ENCODE peak calls at places on chromosomes 2 and 18, in nine cellular contexts. One of them, this sample, is unnamed.

GRCh38 chr2:60116167-60116870 is 437.1 kb downstream of the BCL11A start:
- DNase-seq in nephron progenitor cell: no peak
- DNase-seq in GM13976: no peak
- DNase-seq in esophagus squamous epithelium: no peak
- DNase-seq in B cell: no peak
- DNase-seq in AG09319: no peak
- DNase-seq in pancreas: no peak
- DNase-seq in cardiac fibroblast: no peak
- DNase-seq in GM20000: no peak
- DNase-seq in this sample: no peak

GRCh38 chr2:28062867-28063266 is 172.3 kb downstream of the BABAM2 start:
- DNase-seq in nephron progenitor cell: no peak
- DNase-seq in GM13976: no peak
- DNase-seq in esophagus squamous epithelium: no peak
- DNase-seq in B cell: no peak
- DNase-seq in AG09319: no peak
- DNase-seq in pancreas: no peak
- DNase-seq in cardiac fibroblast: no peak
- DNase-seq in GM20000: no peak
- DNase-seq in this sample: no peak

GRCh38 chr2:207133862-207134519 is 31.8 kb downstream of the KLF7 start:
- DNase-seq in nephron progenitor cell: no peak
- DNase-seq in GM13976: no peak
- DNase-seq in esophagus squamous epithelium: no peak
- DNase-seq in B cell: no peak
- DNase-seq in AG09319: no peak
- DNase-seq in pancreas: peak; percentile 39
- DNase-seq in cardiac fibroblast: peak; percentile 99
- DNase-seq in GM20000: no peak
- DNase-seq in this sample: no peak

GRCh38 chr2:111135910-111136297 is 15.2 kb downstream of the BCL2L11 start:
- DNase-seq in nephron progenitor cell: no peak
- DNase-seq in GM13976: no peak
- DNase-seq in esophagus squamous epithelium: no peak
- DNase-seq in B cell: no peak
- DNase-seq in AG09319: no peak
- DNase-seq in pancreas: no peak
- DNase-seq in cardiac fibroblast: peak; percentile 45
- DNase-seq in GM20000: peak; percentile 13
- DNase-seq in this sample: no peak

GRCh38 chr2:88172882-88173281 is 2.7 kb downstream of the THNSL2 start:
- DNase-seq in nephron progenitor cell: no peak
- DNase-seq in GM13976: no peak
- DNase-seq in esophagus squamous epithelium: no peak
- DNase-seq in B cell: no peak
- DNase-seq in AG09319: no peak
- DNase-seq in pancreas: no peak
- DNase-seq in cardiac fibroblast: no peak
- DNase-seq in GM20000: no peak
- DNase-seq in this sample: no peak

GRCh38 chr2:14827226-14828023 is 194.9 kb downstream of the LRATD1 start:
- DNase-seq in nephron progenitor cell: no peak
- DNase-seq in GM13976: no peak
- DNase-seq in esophagus squamous epithelium: no peak
- DNase-seq in B cell: no peak
- DNase-seq in AG09319: no peak
- DNase-seq in pancreas: no peak
- DNase-seq in cardiac fibroblast: no peak
- DNase-seq in GM20000: no peak
- DNase-seq in this sample: no peak

GRCh38 chr2:182318466-182319309 is 108.1 kb downstream of the PDE1A start:
- DNase-seq in nephron progenitor cell: no peak
- DNase-seq in GM13976: no peak
- DNase-seq in esophagus squamous epithelium: no peak
- DNase-seq in B cell: no peak
- DNase-seq in AG09319: no peak
- DNase-seq in pancreas: no peak
- DNase-seq in cardiac fibroblast: peak; percentile 42
- DNase-seq in GM20000: no peak
- DNase-seq in this sample: no peak

GRCh38 chr18:24540896-24541295 is 80.5 kb downstream of the HRH4 start:
- DNase-seq in nephron progenitor cell: no peak
- DNase-seq in GM13976: no peak
- DNase-seq in esophagus squamous epithelium: no peak
- DNase-seq in B cell: no peak
- DNase-seq in AG09319: no peak
- DNase-seq in pancreas: no peak
- DNase-seq in cardiac fibroblast: no peak
- DNase-seq in GM20000: no peak
- DNase-seq in this sample: no peak

GRCh38 chr2:184599875-184600227 is 1.5 kb downstream of the ZNF804A start:
- DNase-seq in nephron progenitor cell: no peak
- DNase-seq in GM13976: no peak
- DNase-seq in esophagus squamous epithelium: no peak
- DNase-seq in B cell: no peak
- DNase-seq in AG09319: no peak
- DNase-seq in pancreas: no peak
- DNase-seq in cardiac fibroblast: no peak
- DNase-seq in GM20000: no peak
- DNase-seq in this sample: no peak

GRCh38 chr2:165055081-165055879 is 100.0 kb upstream of the SLC38A11 start:
- DNase-seq in nephron progenitor cell: no peak
- DNase-seq in GM13976: no peak
- DNase-seq in esophagus squamous epithelium: no peak
- DNase-seq in B cell: no peak
- DNase-seq in AG09319: no peak
- DNase-seq in pancreas: no peak
- DNase-seq in cardiac fibroblast: peak; percentile 7
- DNase-seq in GM20000: no peak
- DNase-seq in this sample: no peak

GRCh38 chr18:50282521-50283335 is 1.4 kb upstream of the MBD1 start:
- DNase-seq in nephron progenitor cell: no peak
- DNase-seq in GM13976: no peak
- DNase-seq in esophagus squamous epithelium: no peak
- DNase-seq in B cell: no peak
- DNase-seq in AG09319: no peak
- DNase-seq in pancreas: no peak
- DNase-seq in cardiac fibroblast: no peak
- DNase-seq in GM20000: no peak
- DNase-seq in this sample: no peak

GRCh38 chr18:50281972-50282520 is 723 bp upstream of the MBD1 start:
- DNase-seq in nephron progenitor cell: no peak
- DNase-seq in GM13976: no peak
- DNase-seq in esophagus squamous epithelium: no peak
- DNase-seq in B cell: no peak
- DNase-seq in AG09319: no peak
- DNase-seq in pancreas: no peak
- DNase-seq in cardiac fibroblast: no peak
- DNase-seq in GM20000: no peak
- DNase-seq in this sample: no peak

GRCh38 chr18:50280707-50281294 is 522 bp downstream of the MBD1 start:
- DNase-seq in nephron progenitor cell: no peak
- DNase-seq in GM13976: no peak
- DNase-seq in esophagus squamous epithelium: no peak
- DNase-seq in B cell: no peak
- DNase-seq in AG09319: no peak
- DNase-seq in pancreas: no peak
- DNase-seq in cardiac fibroblast: no peak
- DNase-seq in GM20000: no peak
- DNase-seq in this sample: no peak

GRCh38 chr18:50279752-50280151 is 1.6 kb downstream of the MBD1 start:
- DNase-seq in nephron progenitor cell: no peak
- DNase-seq in GM13976: no peak
- DNase-seq in esophagus squamous epithelium: no peak
- DNase-seq in B cell: no peak
- DNase-seq in AG09319: no peak
- DNase-seq in pancreas: no peak
- DNase-seq in cardiac fibroblast: no peak
- DNase-seq in GM20000: no peak
- DNase-seq in this sample: no peak

DNA sequence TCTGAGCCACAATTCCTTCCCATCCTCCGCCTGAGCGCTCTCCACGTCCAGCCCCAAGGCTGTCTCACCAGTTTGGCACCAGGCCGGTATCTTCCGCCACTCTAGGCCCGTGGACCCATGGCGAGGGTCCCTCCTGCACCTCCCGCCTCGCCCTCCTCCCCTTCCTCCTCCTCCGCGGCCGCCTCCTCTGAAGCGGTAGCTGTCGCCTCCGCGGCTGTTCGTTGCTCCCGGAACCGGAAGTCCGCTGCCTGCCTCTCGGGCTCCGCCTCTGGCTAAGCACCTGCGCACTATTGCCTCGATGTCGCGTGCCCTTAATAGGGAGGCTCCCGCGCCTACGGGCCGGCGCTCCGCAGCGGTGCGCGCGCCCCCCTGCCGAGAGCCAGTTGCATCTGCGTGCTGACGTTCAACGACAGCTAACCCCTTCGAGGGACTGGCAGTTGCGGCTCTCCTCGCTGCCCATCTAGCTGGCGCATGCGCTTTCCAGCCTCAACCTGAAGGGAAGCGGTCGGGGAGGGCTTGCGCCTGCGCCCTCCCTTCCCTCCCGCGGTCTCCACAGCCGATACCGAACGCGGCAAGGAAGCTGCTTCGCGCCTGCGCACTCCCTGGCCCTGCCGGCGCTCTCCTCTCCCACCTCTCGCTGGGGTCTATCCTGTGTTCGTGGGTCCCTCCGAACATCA is at the start of gene MBD1:
- DNase-seq in nephron progenitor cell: peak; percentile 95
- DNase-seq in GM13976: peak; percentile 98
- DNase-seq in esophagus squamous epithelium: peak; percentile 98
- DNase-seq in B cell: peak; percentile 97
- DNase-seq in AG09319: peak; percentile 97
- DNase-seq in pancreas: peak; percentile 98
- DNase-seq in cardiac fibroblast: peak; percentile 99
- DNase-seq in GM20000: peak; percentile 97
- DNase-seq in this sample: peak; percentile 96
- TF ChIP-seq CTCF in nephron progenitor cell: no peak
- TF ChIP-seq CTCF in GM13976: no peak
- TF ChIP-seq CTCF in esophagus squamous epithelium: peak; percentile 35
- TF ChIP-seq CTCF in B cell: no peak
- TF ChIP-seq CTCF in AG09319: peak; percentile 6
- TF ChIP-seq CTCF in pancreas: peak; percentile 9
- TF ChIP-seq CTCF in cardiac fibroblast: peak; percentile 10
- TF ChIP-seq CTCF in GM20000: no peak
- TF ChIP-seq CTCF in this sample: no peak

GRCh38 chr18:57708288-57708687 is 86.7 kb upstream of the NARS1 start:
- DNase-seq in nephron progenitor cell: no peak
- DNase-seq in GM13976: no peak
- DNase-seq in esophagus squamous epithelium: no peak
- DNase-seq in B cell: no peak
- DNase-seq in AG09319: no peak
- DNase-seq in pancreas: no peak
- DNase-seq in cardiac fibroblast: no peak
- DNase-seq in GM20000: no peak
- DNase-seq in this sample: no peak
- TF ChIP-seq CTCF in nephron progenitor cell: no peak
- TF ChIP-seq CTCF in GM13976: no peak
- TF ChIP-seq CTCF in esophagus squamous epithelium: no peak
- TF ChIP-seq CTCF in B cell: no peak
- TF ChIP-seq CTCF in AG09319: no peak
- TF ChIP-seq CTCF in pancreas: no peak
- TF ChIP-seq CTCF in cardiac fibroblast: no peak
- TF ChIP-seq CTCF in GM20000: no peak
- TF ChIP-seq CTCF in this sample: no peak

GRCh38 chr2:149357058-149357457 is 26.7 kb downstream of the LYPD6 start:
- DNase-seq in nephron progenitor cell: no peak
- DNase-seq in GM13976: no peak
- DNase-seq in esophagus squamous epithelium: no peak
- DNase-seq in B cell: no peak
- DNase-seq in AG09319: no peak
- DNase-seq in pancreas: no peak
- DNase-seq in cardiac fibroblast: no peak
- DNase-seq in GM20000: no peak
- DNase-seq in this sample: no peak

GRCh38 chr2:149360106-149360505 is 29.7 kb downstream of the LYPD6 start:
- DNase-seq in nephron progenitor cell: no peak
- DNase-seq in GM13976: no peak
- DNase-seq in esophagus squamous epithelium: no peak
- DNase-seq in B cell: no peak
- DNase-seq in AG09319: no peak
- DNase-seq in pancreas: no peak
- DNase-seq in cardiac fibroblast: no peak
- DNase-seq in GM20000: no peak
- DNase-seq in this sample: no peak

DNA sequence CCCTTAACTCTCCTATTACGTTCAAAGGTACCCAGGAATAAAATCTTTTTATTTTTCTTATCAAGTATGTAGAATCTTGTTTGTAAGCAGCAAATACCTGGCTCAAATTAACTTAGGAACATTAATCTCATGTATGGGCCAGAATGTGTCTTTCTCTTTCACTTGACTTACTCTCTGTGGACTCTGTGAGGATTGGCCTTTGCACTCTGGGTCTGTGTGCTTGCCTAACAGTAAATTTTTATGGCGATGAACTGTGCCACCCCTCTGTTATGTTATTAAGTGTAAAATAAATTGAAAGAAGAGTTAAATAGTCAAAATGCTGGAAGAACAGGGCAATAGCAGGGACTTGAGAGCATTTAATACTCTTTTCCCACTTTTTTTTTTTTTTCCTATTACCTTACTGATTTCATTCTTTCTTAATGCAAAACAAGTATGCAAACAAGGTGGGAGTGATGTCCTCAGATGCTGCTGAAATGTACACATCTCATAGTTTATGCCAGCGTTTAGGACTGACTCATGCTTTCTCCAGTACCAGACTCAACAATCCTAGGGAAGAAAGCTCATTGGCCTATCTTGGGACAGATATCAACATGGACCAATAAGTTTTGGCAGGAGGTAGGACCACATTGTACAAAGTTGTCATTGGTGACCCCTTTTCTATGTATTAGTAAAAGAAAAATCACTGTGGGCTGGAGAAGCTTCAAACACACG is 25.5 kb downstream of the LYPD6 start:
- DNase-seq in nephron progenitor cell: no peak
- DNase-seq in GM13976: no peak
- DNase-seq in esophagus squamous epithelium: no peak
- DNase-seq in B cell: no peak
- DNase-seq in AG09319: no peak
- DNase-seq in pancreas: no peak
- DNase-seq in cardiac fibroblast: no peak
- DNase-seq in GM20000: no peak
- DNase-seq in this sample: no peak
- TF ChIP-seq CTCF in nephron progenitor cell: no peak
- TF ChIP-seq CTCF in GM13976: no peak
- TF ChIP-seq CTCF in esophagus squamous epithelium: no peak
- TF ChIP-seq CTCF in B cell: no peak
- TF ChIP-seq CTCF in AG09319: no peak
- TF ChIP-seq CTCF in pancreas: no peak
- TF ChIP-seq CTCF in cardiac fibroblast: no peak
- TF ChIP-seq CTCF in GM20000: no peak
- TF ChIP-seq CTCF in this sample: no peak

DNA sequence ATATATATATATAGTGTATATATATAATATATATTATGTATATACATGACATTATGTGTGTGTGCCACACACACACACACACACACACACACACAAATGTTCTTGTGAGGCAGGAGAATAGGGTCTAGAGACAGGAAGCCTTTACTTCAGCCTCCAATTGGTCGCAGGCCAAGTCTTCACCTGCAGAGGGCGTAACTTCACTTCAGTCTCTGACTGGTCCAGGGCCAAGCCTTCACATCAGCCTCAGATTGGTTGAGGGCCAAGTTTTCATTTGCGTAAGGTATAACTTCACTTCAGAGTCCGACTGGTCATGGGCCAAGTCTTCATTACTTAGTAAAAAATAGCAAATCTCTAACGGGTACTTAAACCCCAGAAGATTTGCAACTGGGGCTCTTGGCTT is 13.2 kb upstream of the SS18 start:
- DNase-seq in nephron progenitor cell: peak; percentile 15
- DNase-seq in GM13976: no peak
- DNase-seq in esophagus squamous epithelium: no peak
- DNase-seq in B cell: no peak
- DNase-seq in AG09319: no peak
- DNase-seq in pancreas: peak; percentile 38
- DNase-seq in cardiac fibroblast: peak; percentile 11
- DNase-seq in GM20000: no peak
- DNase-seq in this sample: no peak
- TF ChIP-seq CTCF in nephron progenitor cell: no peak
- TF ChIP-seq CTCF in GM13976: no peak
- TF ChIP-seq CTCF in esophagus squamous epithelium: no peak
- TF ChIP-seq CTCF in B cell: no peak
- TF ChIP-seq CTCF in AG09319: no peak
- TF ChIP-seq CTCF in pancreas: no peak
- TF ChIP-seq CTCF in cardiac fibroblast: no peak
- TF ChIP-seq CTCF in GM20000: no peak
- TF ChIP-seq CTCF in this sample: no peak